ENCODE peak calls at places on chromosome 4, in nine cellular contexts. D, M, I, N, R, O, L, S and Y are unnamed samples. For H3K36me3, the result is how much of the 10 kb centered on the place peaks cover.

GRCh38 chr4:73453701-73454005 is 17.6 kb downstream of the AFP start:
- DNase-seq in O (no peak), S (no peak), D (no peak), N (no peak), I (no peak), R (no peak), M (no peak), L (no peak), Y (no peak)

GRCh38 chr4:80566203-80566872 is 230.8 kb downstream of the CFAP299 start:
- DNase-seq in I (no peak), M (no peak), N (no peak), R (no peak), L (no peak), D (no peak), S (no peak), O (no peak), Y (no peak)

GRCh38 chr4:37717575-37717974 is 31.4 kb upstream of the RELL1 start:
- DNase-seq in I (peak), R (no peak), S (no peak), D (no peak), O (no peak), M (no peak), L (no peak), N (no peak), Y (no peak)

GRCh38 chr4:97924341-97924958 is 218.8 kb downstream of the STPG2 start:
- DNase-seq in O (no peak), M (no peak), L (no peak), I (no peak), S (no peak), N (peak), D (no peak), R (no peak), Y (no peak)

GRCh38 chr4:8547108-8547911 is 32.9 kb upstream of the GPR78 start:
- DNase-seq in O (no peak), D (no peak), L (no peak), S (peak), M (no peak), R (no peak), N (no peak), I (peak), Y (no peak)

GRCh38 chr4:171644430-171645057 is 168.7 kb upstream of the GALNTL6 start:
- DNase-seq in L (no peak), R (no peak), D (no peak), I (no peak), N (no peak), S (no peak), O (peak), M (no peak), Y (no peak)

GRCh38 chr4:112060212-112060611 is 85.0 kb upstream of the FAM241A start:
- DNase-seq in L (no peak), R (no peak), M (no peak), O (no peak), I (peak), D (no peak), S (no peak), N (peak), Y (no peak)

GRCh38 chr4:137367608-137368007 is 164.7 kb downstream of the PCDH18 start:
- DNase-seq in D (no peak), N (no peak), M (no peak), I (peak), S (no peak), L (no peak), R (no peak), O (no peak), Y (no peak)

GRCh38 chr4:5810151-5810550 is 82.7 kb downstream of the CRMP1 start:
- DNase-seq in I (no peak), M (no peak), O (no peak), D (no peak), L (no peak), N (no peak), R (peak), S (no peak), Y (no peak)

GRCh38 chr4:169485791-169486742 is 126.3 kb downstream of the NEK1 start:
- DNase-seq in I (peak), M (no peak), L (no peak), O (peak), S (no peak), R (no peak), D (no peak), N (peak), Y (no peak)

GRCh38 chr4:46219872-46220271 is 96.0 kb upstream of the GABRG1 start:
- DNase-seq in O (no peak), M (no peak), L (no peak), N (no peak), R (no peak), I (no peak), D (no peak), S (no peak), Y (no peak)

GRCh38 chr4:3302164-3302785 is 9.5 kb downstream of the RGS12 start:
- DNase-seq in R (peak), M (no peak), N (peak), S (no peak), L (peak), D (no peak), I (no peak), O (peak), Y (no peak)

GRCh38 chr4:70722199-70722791 is 531 bp downstream of the RUFY3 start:
- DNase-seq in R (no peak), M (no peak), I (peak), S (no peak), O (no peak), N (no peak), L (no peak), D (no peak), Y (no peak)

GRCh38 chr4:26525136-26525535 is 34.9 kb upstream of the CCKAR start:
- DNase-seq in O (no peak), D (no peak), R (no peak), I (peak), L (no peak), S (no peak), N (no peak), M (no peak), Y (no peak)

GRCh38 chr4:51998837-51999236 is 21.3 kb downstream of the LRRC66 start:
- DNase-seq in R (no peak), L (no peak), S (no peak), M (no peak), I (no peak), O (no peak), N (no peak), D (no peak), Y (no peak)

GRCh38 chr4:79917246-79917645 is 155.8 kb downstream of the ANTXR2 start:
- DNase-seq in N (peak), R (no peak), O (peak), S (peak), D (no peak), I (peak), L (peak), M (no peak), Y (no peak)

GRCh38 chr4:75429208-75429607 is 85.0 kb downstream of the RCHY1 start:
- DNase-seq in N (no peak), L (no peak), R (no peak), S (no peak), I (no peak), M (no peak), O (no peak), D (no peak), Y (no peak)

GRCh38 chr4:142645478-142646108 is 200.5 kb downstream of the INPP4B start:
- DNase-seq in O (no peak), S (no peak), N (peak), L (no peak), D (no peak), I (no peak), R (no peak), M (no peak), Y (no peak)

GRCh38 chr4:146442801-146443200 is 78.9 kb downstream of the SLC10A7 start:
- DNase-seq in M (no peak), R (no peak), D (no peak), I (peak), S (no peak), L (no peak), O (no peak), N (no peak), Y (no peak)

GRCh38 chr4:186266699-186267467 is 894 bp downstream of the F11 start:
- DNase-seq in R (no peak), N (no peak), D (no peak), M (no peak), L (peak), O (no peak), S (no peak), I (peak), Y (no peak)

GRCh38 chr4:74032064-74032463 is 6.4 kb downstream of the CXCL3 start:
- DNase-seq in L (no peak), N (peak), D (no peak), R (no peak), O (no peak), I (peak), S (peak), M (no peak), Y (no peak)

GRCh38 chr4:127601029-127601428 is 31.7 kb upstream of the INTU start:
- DNase-seq in I (peak), D (no peak), R (no peak), N (no peak), L (no peak), S (no peak), O (no peak), M (no peak), Y (no peak)

GRCh38 chr4:80197601-80198444 is 520 bp downstream of the PRDM8 start:
- DNase-seq in I (no peak), R (no peak), O (no peak), N (peak), M (no peak), L (no peak), S (no peak), D (no peak), Y (no peak)

GRCh38 chr4:72582853-72583252 is 13.8 kb upstream of the ADAMTS3 start:
- DNase-seq in S (no peak), I (no peak), D (no peak), M (peak), N (peak), O (no peak), R (no peak), L (no peak), Y (no peak)

GRCh38 chr4:186764457-186764856 is 40.8 kb upstream of the FAT1 start:
- DNase-seq in L (no peak), D (no peak), R (no peak), O (no peak), I (no peak), N (no peak), M (no peak), S (no peak), Y (no peak)

GRCh38 chr4:48127882-48128394 is 6.1 kb downstream of the TXK start:
- DNase-seq in L (peak), O (peak), R (no peak), S (peak), N (peak), D (no peak), I (peak), M (peak), Y (no peak)

GRCh38 chr4:98747659-98748091 is 89.3 kb upstream of the TSPAN5 start:
- DNase-seq in D (no peak), R (no peak), S (no peak), M (no peak), I (no peak), O (no peak), N (peak), L (no peak), Y (no peak)

GRCh38 chr4:8664976-8665375 is 72.4 kb downstream of the CPZ start:
- DNase-seq in M (no peak), L (no peak), N (no peak), O (no peak), S (no peak), I (no peak), R (no peak), D (no peak), Y (no peak)

GRCh38 chr4:127355738-127356137 is 277.0 kb upstream of the INTU start:
- DNase-seq in N (no peak), O (no peak), L (no peak), D (no peak), M (no peak), S (no peak), R (no peak), I (no peak), Y (no peak)

GRCh38 chr4:119302073-119302832 is 19.7 kb downstream of the FABP2 start:
- DNase-seq in R (no peak), I (no peak), S (no peak), N (no peak), L (no peak), O (no peak), M (no peak), D (no peak), Y (no peak)

GRCh38 chr4:159764343-159764952 is 661.6 kb downstream of the RAPGEF2 start:
- DNase-seq in I (no peak), O (no peak), D (no peak), L (no peak), N (peak), S (no peak), M (no peak), R (no peak), Y (no peak)

GRCh38 chr4:107799634-107800033 is 25.1 kb upstream of the SGMS2 start:
- DNase-seq in M (no peak), D (no peak), O (no peak), L (no peak), S (no peak), I (no peak), R (no peak), N (no peak), Y (no peak)

GRCh38 chr4:117941611-117942010 is 92.7 kb upstream of the NDST3 start:
- DNase-seq in D (no peak), O (no peak), S (no peak), R (no peak), N (no peak), M (no peak), I (no peak), L (no peak), Y (no peak)

DNA sequence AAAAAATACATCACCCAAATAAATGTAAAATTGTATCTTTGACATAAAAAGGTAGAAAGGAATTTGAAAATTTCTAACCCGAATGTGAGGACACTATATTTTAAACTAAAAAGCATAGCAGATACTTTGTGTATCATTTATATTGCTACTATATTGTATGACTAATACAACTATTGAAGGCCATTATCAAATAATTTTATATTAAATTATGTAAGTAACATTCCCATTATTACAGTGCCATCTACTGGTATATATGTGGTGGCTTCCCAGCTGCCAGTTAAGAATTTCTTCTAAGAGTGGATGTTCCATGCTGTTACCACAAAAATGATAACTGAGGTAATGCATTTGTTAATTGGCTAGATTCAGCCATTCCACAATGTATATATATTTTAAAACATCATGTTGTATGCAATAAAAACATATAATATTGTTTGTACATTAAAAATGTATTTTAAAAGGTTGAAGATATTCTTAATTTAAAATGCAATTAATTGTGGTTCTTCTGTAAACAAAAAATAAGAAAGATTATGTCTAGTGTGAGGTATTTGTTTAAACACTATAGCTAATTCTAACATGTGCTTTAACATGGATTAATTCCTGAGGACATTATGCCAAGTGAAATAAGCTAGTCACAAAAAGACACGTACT is 65.3 kb downstream of the EGF start:
- DNase-seq in M (no peak), L (no peak), O (no peak), S (no peak), I (peak), R (no peak), D (no peak), N (peak), Y (no peak)
- TF ChIP-seq CTCF in M (peak), L (peak), O (peak), S (peak), I (peak), R (peak), D (peak), N (peak), Y (peak)

GRCh38 chr4:1240721-1241465 is 8.0 kb downstream of the CTBP1 start:
- DNase-seq in D (peak), L (peak), R (peak), M (no peak), I (no peak), N (no peak), O (no peak), S (no peak), Y (no peak)
- H3K36me3 ChIP-seq in D (under half), L (under half), R (under half), M (under half), I (under half), N (under half), O (under half), S (under half), Y (under half)

GRCh38 chr4:100823066-100823992 is 305.5 kb upstream of the EMCN start:
- DNase-seq in S (no peak), N (no peak), M (no peak), D (no peak), R (no peak), O (peak), I (no peak), L (no peak), Y (no peak)
- TF ChIP-seq POLR2A in S (no peak), N (no peak), M (no peak), D (no peak), R (no peak), O (no peak), I (no peak), L (no peak), Y (no peak)

GRCh38 chr4:6909113-6909969 is at the start of gene TBC1D14:
- DNase-seq in R (peak), L (peak), N (peak), O (no peak), I (peak), M (peak), D (peak), S (peak), Y (no peak)
- TF ChIP-seq CTCF in R (no peak), L (no peak), N (no peak), O (no peak), I (peak), M (no peak), D (peak), S (no peak), Y (no peak)

DNA sequence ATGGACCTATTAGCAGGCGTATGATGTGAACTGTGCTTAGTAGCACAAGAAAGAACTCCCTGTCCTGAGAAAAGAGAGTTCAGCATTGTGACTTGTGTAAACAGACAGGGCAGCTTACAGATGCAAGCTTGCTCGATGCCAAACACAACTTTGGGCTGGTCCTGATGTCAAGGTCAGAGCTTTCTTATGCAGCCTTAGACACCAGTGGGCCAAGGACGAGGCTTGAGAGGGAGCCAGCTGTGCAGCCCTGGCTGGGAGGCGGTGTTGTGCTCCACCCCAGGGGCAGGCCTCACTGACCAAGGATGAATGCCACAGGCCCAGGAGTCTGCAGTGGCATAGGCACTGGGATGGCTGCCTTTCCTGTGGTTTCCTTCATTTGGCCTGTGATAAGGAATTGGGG is 35.4 kb downstream of the JADE1 start:
- DNase-seq in L (no peak), D (peak), O (no peak), N (no peak), R (no peak), M (no peak), S (peak), I (no peak), Y (no peak)
- H3K36me3 ChIP-seq in L (under half), D (under half), O (under half), N (under half), R (under half), M (under half), S (half or more), I (half or more), Y (under half)

GRCh38 chr4:140019619-140020367 is 134.2 kb downstream of the MAML3 start:
- DNase-seq in R (no peak), D (no peak), N (no peak), M (no peak), O (no peak), L (no peak), I (no peak), S (no peak), Y (no peak)
- TF ChIP-seq POLR2A in R (no peak), D (no peak), N (no peak), M (no peak), O (no peak), L (no peak), I (no peak), S (no peak), Y (no peak)

DNA sequence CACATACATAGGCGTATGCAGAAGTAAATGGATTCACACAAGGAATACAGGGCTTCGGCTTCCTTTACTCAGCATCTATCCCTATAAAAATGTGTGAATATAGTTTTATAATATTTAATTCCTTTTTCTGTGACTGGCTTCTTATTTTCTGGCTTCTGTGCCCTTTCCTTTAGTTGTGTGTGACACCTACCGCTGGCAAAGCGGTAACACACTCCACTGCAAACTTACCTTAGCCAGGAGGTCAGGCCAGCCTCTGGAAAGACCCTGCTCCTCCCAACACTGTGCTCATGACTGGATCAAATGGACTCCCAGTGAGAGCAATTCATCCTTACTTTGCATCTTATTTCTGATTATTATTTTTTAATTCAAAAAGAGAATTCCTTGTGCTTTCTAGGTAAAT is 244.2 kb downstream of the ANK2 start:
- DNase-seq in L (no peak), O (no peak), S (no peak), I (no peak), R (no peak), N (no peak), M (no peak), D (no peak), Y (no peak)
- TF ChIP-seq CTCF in L (no peak), O (no peak), S (no peak), I (no peak), R (no peak), N (no peak), M (no peak), D (no peak), Y (no peak)